ENCODE peak calls at places on chromosomes 12 and 14, in nine cellular contexts. One of them, this sample, is unnamed.

GRCh38 chr14:67644428-67644827 is 24.7 kb downstream of the ARG2 start:
- DNase-seq in neural progenitor cell: no peak
- DNase-seq in HCT116: no peak
- DNase-seq in hepatocyte: no peak
- DNase-seq in GM23338: no peak
- DNase-seq in MM.1S: no peak
- DNase-seq in GM23248: no peak
- DNase-seq in OCI-LY7: no peak
- DNase-seq in SK-N-SH: no peak
- DNase-seq in this sample: no peak

GRCh38 chr14:101492716-101493115 is 68.6 kb upstream of the DIO3 start:
- DNase-seq in neural progenitor cell: no peak
- DNase-seq in HCT116: no peak
- DNase-seq in hepatocyte: no peak
- DNase-seq in GM23338: no peak
- DNase-seq in MM.1S: no peak
- DNase-seq in GM23248: no peak
- DNase-seq in OCI-LY7: no peak
- DNase-seq in SK-N-SH: no peak
- DNase-seq in this sample: no peak

GRCh38 chr12:113439606-113440030 is 17.4 kb downstream of the SDSL start:
- DNase-seq in neural progenitor cell: peak; percentile 92
- DNase-seq in HCT116: no peak
- DNase-seq in hepatocyte: peak; percentile 76
- DNase-seq in GM23338: peak; percentile 95
- DNase-seq in MM.1S: no peak
- DNase-seq in GM23248: peak; percentile 54
- DNase-seq in OCI-LY7: peak; percentile 59
- DNase-seq in SK-N-SH: peak; percentile 80
- DNase-seq in this sample: peak; percentile 69

GRCh38 chr12:3988519-3989217 is 115.5 kb upstream of the PARP11 start:
- DNase-seq in neural progenitor cell: no peak
- DNase-seq in HCT116: no peak
- DNase-seq in hepatocyte: no peak
- DNase-seq in GM23338: no peak
- DNase-seq in MM.1S: peak; percentile 67
- DNase-seq in GM23248: no peak
- DNase-seq in OCI-LY7: peak; percentile 4
- DNase-seq in SK-N-SH: no peak
- DNase-seq in this sample: no peak

GRCh38 chr12:13962699-13963098 is 18.7 kb downstream of the GRIN2B start:
- DNase-seq in neural progenitor cell: peak; percentile 34
- DNase-seq in HCT116: peak; percentile 10
- DNase-seq in hepatocyte: no peak
- DNase-seq in GM23338: peak; percentile 82
- DNase-seq in MM.1S: no peak
- DNase-seq in GM23248: peak; percentile 18
- DNase-seq in OCI-LY7: peak; percentile 37
- DNase-seq in SK-N-SH: peak; percentile 52
- DNase-seq in this sample: peak; percentile 18

GRCh38 chr14:61537567-61538463 is 157.5 kb upstream of the HIF1A start:
- DNase-seq in neural progenitor cell: peak; percentile 54
- DNase-seq in HCT116: peak; percentile 95
- DNase-seq in hepatocyte: peak; percentile 92
- DNase-seq in GM23338: peak; percentile 72
- DNase-seq in MM.1S: peak; percentile 46
- DNase-seq in GM23248: peak; percentile 88
- DNase-seq in OCI-LY7: peak; percentile 37
- DNase-seq in SK-N-SH: no peak
- DNase-seq in this sample: peak; percentile 100

GRCh38 chr14:54676822-54677708 is 110.1 kb downstream of the SAMD4A start:
- DNase-seq in neural progenitor cell: peak; percentile 78
- DNase-seq in HCT116: peak; percentile 75
- DNase-seq in hepatocyte: peak; percentile 68
- DNase-seq in GM23338: peak; percentile 92
- DNase-seq in MM.1S: no peak
- DNase-seq in GM23248: peak; percentile 97
- DNase-seq in OCI-LY7: no peak
- DNase-seq in SK-N-SH: peak; percentile 38
- DNase-seq in this sample: peak; percentile 99

GRCh38 chr12:80068173-80068572 is 31.2 kb upstream of the OTOGL start:
- DNase-seq in neural progenitor cell: peak; percentile 39
- DNase-seq in HCT116: no peak
- DNase-seq in hepatocyte: no peak
- DNase-seq in GM23338: peak; percentile 79
- DNase-seq in MM.1S: no peak
- DNase-seq in GM23248: no peak
- DNase-seq in OCI-LY7: no peak
- DNase-seq in SK-N-SH: no peak
- DNase-seq in this sample: no peak

GRCh38 chr12:127393896-127394295 is 873.1 kb upstream of the TMEM132C start:
- DNase-seq in neural progenitor cell: no peak
- DNase-seq in HCT116: no peak
- DNase-seq in hepatocyte: no peak
- DNase-seq in GM23338: no peak
- DNase-seq in MM.1S: no peak
- DNase-seq in GM23248: peak; percentile 97
- DNase-seq in OCI-LY7: no peak
- DNase-seq in SK-N-SH: no peak
- DNase-seq in this sample: peak; percentile 96

GRCh38 chr14:51386983-51387730 is 147.1 kb downstream of the TMX1 start:
- DNase-seq in neural progenitor cell: no peak
- DNase-seq in HCT116: no peak
- DNase-seq in hepatocyte: no peak
- DNase-seq in GM23338: no peak
- DNase-seq in MM.1S: no peak
- DNase-seq in GM23248: peak; percentile 49
- DNase-seq in OCI-LY7: no peak
- DNase-seq in SK-N-SH: no peak
- DNase-seq in this sample: no peak

GRCh38 chr14:36935976-36936678 is 236.3 kb downstream of the SLC25A21 start:
- DNase-seq in neural progenitor cell: peak; percentile 9
- DNase-seq in HCT116: no peak
- DNase-seq in hepatocyte: no peak
- DNase-seq in GM23338: no peak
- DNase-seq in MM.1S: no peak
- DNase-seq in GM23248: peak; percentile 47
- DNase-seq in OCI-LY7: no peak
- DNase-seq in SK-N-SH: no peak
- DNase-seq in this sample: peak; percentile 80

GRCh38 chr12:49763006-49763591 is 21.7 kb downstream of the TMBIM6 start:
- DNase-seq in neural progenitor cell: peak; percentile 79
- DNase-seq in HCT116: no peak
- DNase-seq in hepatocyte: peak; percentile 74
- DNase-seq in GM23338: peak; percentile 90
- DNase-seq in MM.1S: peak; percentile 34
- DNase-seq in GM23248: peak; percentile 73
- DNase-seq in OCI-LY7: peak; percentile 73
- DNase-seq in SK-N-SH: peak; percentile 72
- DNase-seq in this sample: peak; percentile 45

GRCh38 chr12:72230589-72230988 is 41.6 kb upstream of the TRHDE start:
- DNase-seq in neural progenitor cell: no peak
- DNase-seq in HCT116: no peak
- DNase-seq in hepatocyte: no peak
- DNase-seq in GM23338: no peak
- DNase-seq in MM.1S: no peak
- DNase-seq in GM23248: peak; percentile 2
- DNase-seq in OCI-LY7: no peak
- DNase-seq in SK-N-SH: no peak
- DNase-seq in this sample: peak; percentile 33
- TF ChIP-seq EZH2phosphoT487 in neural progenitor cell: no peak
- TF ChIP-seq EZH2phosphoT487 in HCT116: no peak
- TF ChIP-seq EZH2phosphoT487 in hepatocyte: no peak
- TF ChIP-seq EZH2phosphoT487 in GM23338: no peak
- TF ChIP-seq EZH2phosphoT487 in MM.1S: no peak
- TF ChIP-seq EZH2phosphoT487 in GM23248: no peak
- TF ChIP-seq EZH2phosphoT487 in OCI-LY7: no peak
- TF ChIP-seq EZH2phosphoT487 in SK-N-SH: no peak
- TF ChIP-seq EZH2phosphoT487 in this sample: no peak

GRCh38 chr14:74360163-74360562 is 11.9 kb downstream of the VRTN start:
- DNase-seq in neural progenitor cell: no peak
- DNase-seq in HCT116: no peak
- DNase-seq in hepatocyte: no peak
- DNase-seq in GM23338: no peak
- DNase-seq in MM.1S: no peak
- DNase-seq in GM23248: no peak
- DNase-seq in OCI-LY7: no peak
- DNase-seq in SK-N-SH: no peak
- DNase-seq in this sample: no peak
- TF ChIP-seq EZH2phosphoT487 in neural progenitor cell: no peak
- TF ChIP-seq EZH2phosphoT487 in HCT116: no peak
- TF ChIP-seq EZH2phosphoT487 in hepatocyte: no peak
- TF ChIP-seq EZH2phosphoT487 in GM23338: no peak
- TF ChIP-seq EZH2phosphoT487 in MM.1S: no peak
- TF ChIP-seq EZH2phosphoT487 in GM23248: no peak
- TF ChIP-seq EZH2phosphoT487 in OCI-LY7: no peak
- TF ChIP-seq EZH2phosphoT487 in SK-N-SH: no peak
- TF ChIP-seq EZH2phosphoT487 in this sample: no peak

DNA sequence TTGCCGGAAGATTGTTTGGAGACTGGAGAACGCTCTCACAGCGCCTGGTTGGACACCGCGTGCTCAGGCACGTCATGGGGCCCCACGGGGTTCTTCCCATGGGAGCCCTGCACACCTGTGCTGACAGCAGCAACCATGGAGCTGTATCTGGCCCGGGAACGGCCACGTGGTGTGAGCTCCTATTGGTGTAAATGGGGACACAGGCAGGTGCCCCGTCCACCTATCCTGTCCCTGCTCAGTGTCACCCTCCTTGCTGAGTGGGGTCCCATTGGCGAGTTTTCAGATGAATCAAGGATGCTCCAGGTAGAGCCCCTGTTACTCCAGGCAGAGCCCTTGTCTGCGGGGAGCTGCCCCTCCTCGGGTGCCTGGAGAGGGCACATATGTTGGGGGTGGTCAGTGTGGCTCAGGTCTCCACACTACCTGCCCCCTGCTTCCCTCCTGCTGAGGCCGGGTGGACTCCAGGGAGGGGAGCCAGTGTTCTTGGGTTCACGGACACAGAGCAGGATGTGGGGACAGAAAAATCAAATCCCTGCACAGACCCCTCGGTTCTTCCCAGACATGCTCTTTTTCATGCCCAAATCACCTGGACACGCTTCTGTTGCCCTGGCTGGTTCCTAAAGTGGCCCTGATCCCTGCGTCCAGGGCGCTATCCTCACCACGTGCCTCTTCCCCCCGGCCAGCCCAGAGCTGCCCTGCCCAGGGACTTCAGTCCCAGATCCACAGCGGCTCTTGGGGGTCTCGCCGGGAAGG is 250.1 kb downstream of the ADGRD1 start:
- DNase-seq in neural progenitor cell: no peak
- DNase-seq in HCT116: no peak
- DNase-seq in hepatocyte: no peak
- DNase-seq in GM23338: no peak
- DNase-seq in MM.1S: no peak
- DNase-seq in GM23248: no peak
- DNase-seq in OCI-LY7: no peak
- DNase-seq in SK-N-SH: peak; percentile 10
- DNase-seq in this sample: no peak
- TF ChIP-seq EZH2phosphoT487 in neural progenitor cell: no peak
- TF ChIP-seq EZH2phosphoT487 in HCT116: no peak
- TF ChIP-seq EZH2phosphoT487 in hepatocyte: no peak
- TF ChIP-seq EZH2phosphoT487 in GM23338: no peak
- TF ChIP-seq EZH2phosphoT487 in MM.1S: no peak
- TF ChIP-seq EZH2phosphoT487 in GM23248: no peak
- TF ChIP-seq EZH2phosphoT487 in OCI-LY7: no peak
- TF ChIP-seq EZH2phosphoT487 in SK-N-SH: no peak
- TF ChIP-seq EZH2phosphoT487 in this sample: no peak

GRCh38 chr14:47722929-47723693 is 47.7 kb upstream of the MDGA2 start:
- DNase-seq in neural progenitor cell: no peak
- DNase-seq in HCT116: no peak
- DNase-seq in hepatocyte: no peak
- DNase-seq in GM23338: no peak
- DNase-seq in MM.1S: no peak
- DNase-seq in GM23248: no peak
- DNase-seq in OCI-LY7: no peak
- DNase-seq in SK-N-SH: no peak
- DNase-seq in this sample: no peak
- TF ChIP-seq EZH2phosphoT487 in neural progenitor cell: no peak
- TF ChIP-seq EZH2phosphoT487 in HCT116: no peak
- TF ChIP-seq EZH2phosphoT487 in hepatocyte: no peak
- TF ChIP-seq EZH2phosphoT487 in GM23338: no peak
- TF ChIP-seq EZH2phosphoT487 in MM.1S: no peak
- TF ChIP-seq EZH2phosphoT487 in GM23248: no peak
- TF ChIP-seq EZH2phosphoT487 in OCI-LY7: no peak
- TF ChIP-seq EZH2phosphoT487 in SK-N-SH: no peak
- TF ChIP-seq EZH2phosphoT487 in this sample: no peak

DNA sequence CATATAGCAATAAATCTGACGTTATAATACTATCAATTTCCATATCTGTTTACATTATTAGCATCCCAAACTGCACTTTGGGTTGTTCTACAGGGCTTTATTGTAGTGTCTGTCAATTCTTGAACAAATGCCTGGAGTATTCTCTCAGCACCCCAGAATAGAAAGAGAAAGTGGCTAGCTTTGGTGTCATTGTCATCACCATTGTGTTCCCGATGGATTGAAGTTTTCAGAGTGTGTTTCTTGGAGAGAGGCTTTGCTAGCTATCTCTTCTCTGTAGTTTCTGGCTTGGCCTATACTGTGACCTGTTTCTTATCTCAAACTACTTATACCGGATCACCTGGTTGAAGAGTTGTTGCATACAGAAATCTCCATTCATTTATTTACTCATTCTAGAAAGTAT is 6.4 kb downstream of the TMEM106C start:
- DNase-seq in neural progenitor cell: no peak
- DNase-seq in HCT116: no peak
- DNase-seq in hepatocyte: no peak
- DNase-seq in GM23338: no peak
- DNase-seq in MM.1S: no peak
- DNase-seq in GM23248: no peak
- DNase-seq in OCI-LY7: no peak
- DNase-seq in SK-N-SH: no peak
- DNase-seq in this sample: no peak
- TF ChIP-seq EZH2phosphoT487 in neural progenitor cell: no peak
- TF ChIP-seq EZH2phosphoT487 in HCT116: no peak
- TF ChIP-seq EZH2phosphoT487 in hepatocyte: no peak
- TF ChIP-seq EZH2phosphoT487 in GM23338: no peak
- TF ChIP-seq EZH2phosphoT487 in MM.1S: no peak
- TF ChIP-seq EZH2phosphoT487 in GM23248: no peak
- TF ChIP-seq EZH2phosphoT487 in OCI-LY7: no peak
- TF ChIP-seq EZH2phosphoT487 in SK-N-SH: no peak
- TF ChIP-seq EZH2phosphoT487 in this sample: no peak

GRCh38 chr12:109202770-109203169 is 86.4 kb downstream of the ACACB start:
- DNase-seq in neural progenitor cell: no peak
- DNase-seq in HCT116: no peak
- DNase-seq in hepatocyte: no peak
- DNase-seq in GM23338: no peak
- DNase-seq in MM.1S: no peak
- DNase-seq in GM23248: no peak
- DNase-seq in OCI-LY7: no peak
- DNase-seq in SK-N-SH: no peak
- DNase-seq in this sample: no peak
- TF ChIP-seq EZH2phosphoT487 in neural progenitor cell: no peak
- TF ChIP-seq EZH2phosphoT487 in HCT116: no peak
- TF ChIP-seq EZH2phosphoT487 in hepatocyte: no peak
- TF ChIP-seq EZH2phosphoT487 in GM23338: no peak
- TF ChIP-seq EZH2phosphoT487 in MM.1S: no peak
- TF ChIP-seq EZH2phosphoT487 in GM23248: no peak
- TF ChIP-seq EZH2phosphoT487 in OCI-LY7: no peak
- TF ChIP-seq EZH2phosphoT487 in SK-N-SH: no peak
- TF ChIP-seq EZH2phosphoT487 in this sample: no peak